ENCODE peak calls at places on chromosome 19, in six cellular contexts. Q is HFFc6, T is Peyer's patch, I is H9, X is MCF 10A, W is pancreas. Y is an unnamed sample.

GRCh38 chr19:32637480-32637879 is 37.5 kb downstream of the ANKRD27 start:
- DNase-seq in I (no peak), Q (no peak), W (no peak), T (no peak), X (no peak), Y (no peak)

GRCh38 chr19:53553865-53554791 is 16.2 kb downstream of the ZNF331 start:
- DNase-seq in T (peak; percentile 80), I (no peak), W (peak; percentile 83), Q (peak; percentile 72), X (peak; percentile 80), Y (peak; percentile 82)

GRCh38 chr19:14540741-14541525 is 11.5 kb downstream of the TECR start:
- DNase-seq in Q (no peak), W (no peak), I (no peak), T (no peak), X (no peak), Y (no peak)

GRCh38 chr19:4284176-4284958 is 5.3 kb downstream of the SHD start:
- DNase-seq in W (no peak), T (peak; percentile 90), I (peak; percentile 94), X (peak; percentile 51), Q (no peak), Y (no peak)

GRCh38 chr19:12938536-12939291 is at the start of gene CALR:
- DNase-seq in I (no peak), X (no peak), W (no peak), T (no peak), Q (no peak), Y (no peak)

GRCh38 chr19:55452381-55453325 is 8.8 kb downstream of the ISOC2 start:
- DNase-seq in Q (peak; percentile 26), I (peak; percentile 93), T (peak; percentile 67), X (peak; percentile 71), W (no peak), Y (no peak)

GRCh38 chr19:58520257-58520599 is 618 bp upstream of the ZBTB45 start:
- DNase-seq in Q (no peak), I (no peak), W (no peak), T (no peak), X (no peak), Y (no peak)

GRCh38 chr19:33266971-33267484 is 35.3 kb downstream of the CEBPA start:
- DNase-seq in Q (no peak), X (no peak), W (no peak), T (no peak), I (no peak), Y (no peak)

GRCh38 chr19:14629557-14629956 is 45.1 kb downstream of the ADGRE3 start:
- DNase-seq in T (no peak), X (no peak), W (no peak), Q (no peak), I (no peak), Y (no peak)

GRCh38 chr19:10654610-10655456 is 687 bp downstream of the ILF3 start:
- DNase-seq in W (peak; percentile 67), X (peak; percentile 45), Q (no peak), I (peak; percentile 85), T (peak; percentile 61), Y (no peak)

GRCh38 chr19:19171821-19172532 is 1.9 kb upstream of the MEF2B start:
- DNase-seq in Q (no peak), X (peak; percentile 48), W (no peak), I (no peak), T (no peak), Y (no peak)

GRCh38 chr19:20359933-20360720 is 193.1 kb downstream of the ZNF486 start:
- DNase-seq in T (no peak), I (peak; percentile 64), W (peak; percentile 36), Q (no peak), X (no peak), Y (no peak)

GRCh38 chr19:56595548-56595899 is 422 bp downstream of the ZNF71 start:
- DNase-seq in W (no peak), Q (peak; percentile 11), T (no peak), X (no peak), I (no peak), Y (no peak)

GRCh38 chr19:12092065-12092867 is 27.7 kb downstream of the ZNF844 start:
- DNase-seq in W (peak; percentile 86), I (peak; percentile 94), Q (peak; percentile 84), X (no peak), T (peak; percentile 80), Y (peak; percentile 43)

GRCh38 chr19:44061038-44061437 is 9.2 kb downstream of the ZNF223 start:
- DNase-seq in I (no peak), Q (no peak), W (no peak), X (no peak), T (no peak), Y (no peak)

GRCh38 chr19:49889687-49890348 is 6.9 kb downstream of the IL4I1 start:
- DNase-seq in Q (no peak), I (peak; percentile 93), T (peak; percentile 82), W (peak; percentile 38), X (no peak), Y (no peak)

GRCh38 chr19:43495082-43495481 is 9.5 kb downstream of the PHLDB3 start:
- DNase-seq in Q (no peak), I (no peak), T (no peak), W (no peak), X (no peak), Y (no peak)

GRCh38 chr19:30113182-30113581 is 171.1 kb downstream of the URI1 start:
- DNase-seq in T (no peak), X (no peak), I (no peak), Q (no peak), W (no peak), Y (no peak)

GRCh38 chr19:50266896-50267295 is 62.3 kb downstream of the KCNC3 start:
- DNase-seq in I (peak; percentile 97), Q (no peak), X (no peak), T (peak; percentile 77), W (no peak), Y (no peak)

GRCh38 chr19:31338069-31338767 is 11.0 kb downstream of the TSHZ3 start:
- DNase-seq in W (no peak), X (no peak), I (peak; percentile 87), Q (peak; percentile 49), T (no peak), Y (no peak)

GRCh38 chr19:12788682-12789097 is 2.6 kb upstream of the JUNB start:
- DNase-seq in T (peak; percentile 90), X (peak; percentile 88), I (peak; percentile 59), W (peak; percentile 89), Q (no peak), Y (peak; percentile 67)

GRCh38 chr19:47004012-47004465 is 15.6 kb upstream of the NPAS1 start:
- DNase-seq in X (no peak), Q (no peak), I (peak; percentile 27), W (no peak), T (no peak), Y (no peak)

GRCh38 chr19:38932425-38933179 is 1.9 kb downstream of the MRPS12 start:
- DNase-seq in I (peak; percentile 54), Q (no peak), W (no peak), X (peak; percentile 30), T (no peak), Y (no peak)
- TF ChIP-seq CTCF in I (peak; percentile 65), Q (peak; percentile 72), W (no peak), X (peak; percentile 27), T (peak; percentile 31), Y (no peak)

GRCh38 chr19:17424743-17425365 is 5.0 kb downstream of the MVB12A start:
- DNase-seq in I (peak; percentile 90), X (peak; percentile 23), W (no peak), T (peak; percentile 53), Q (no peak), Y (no peak)
- TF ChIP-seq CTCF in I (peak; percentile 68), X (peak; percentile 8), W (no peak), T (peak; percentile 35), Q (peak; percentile 58), Y (no peak)

DNA sequence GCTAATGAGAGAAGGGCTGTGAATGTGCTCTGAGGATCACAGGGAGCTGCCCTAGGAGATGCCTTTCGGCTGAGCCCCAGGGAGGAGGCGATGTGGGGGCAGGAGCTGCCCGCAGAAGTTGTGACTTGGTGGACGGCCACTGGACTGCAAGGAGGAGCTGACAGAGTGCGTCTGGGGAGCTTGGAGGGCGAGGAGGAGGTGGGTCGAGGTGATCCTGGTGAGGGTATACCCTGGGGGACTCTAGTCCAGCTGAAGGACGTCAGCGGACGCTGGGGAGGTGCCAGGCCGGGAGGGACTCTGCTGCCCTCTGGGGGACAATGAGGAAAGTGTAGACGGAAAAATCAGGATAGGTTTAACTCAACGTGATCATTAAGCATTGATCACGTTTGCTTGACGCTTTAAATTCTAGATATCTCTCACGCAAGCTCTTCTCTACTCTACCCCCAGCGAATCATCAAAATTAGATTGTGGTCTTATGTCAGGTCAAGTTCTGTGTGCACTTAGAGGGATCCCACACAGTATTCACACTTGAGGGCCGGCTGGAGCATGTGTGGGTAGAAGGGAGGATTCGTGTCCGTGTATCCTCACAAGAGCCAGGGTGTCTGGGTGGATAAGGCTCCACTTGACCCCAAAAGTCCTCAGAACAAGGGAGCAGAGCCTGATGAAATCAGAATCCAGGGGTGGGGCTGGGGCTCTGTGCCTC is 3.3 kb upstream of the CEACAM7 start:
- DNase-seq in W (no peak), X (peak; percentile 40), I (peak; percentile 61), T (peak; percentile 52), Q (no peak), Y (no peak)
- TF ChIP-seq CTCF in W (peak; percentile 62), X (peak; percentile 46), I (peak; percentile 38), T (peak; percentile 59), Q (peak; percentile 75), Y (no peak)

DNA sequence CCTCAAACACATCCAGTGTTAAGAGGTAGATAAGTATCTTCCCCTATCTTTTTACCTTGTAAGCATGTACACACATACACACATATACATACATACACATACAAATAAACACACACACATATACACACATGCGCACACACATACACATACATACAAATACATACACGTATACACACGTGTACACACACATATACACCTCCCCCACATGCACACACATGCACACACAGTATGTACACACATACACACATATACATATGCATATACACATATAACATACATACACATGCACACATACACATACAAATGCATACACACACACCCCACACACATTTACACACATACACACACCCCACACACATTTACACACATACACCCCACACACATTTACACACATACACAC is 24.1 kb downstream of the ADGRE1 start:
- DNase-seq in I (no peak), X (no peak), T (no peak), Q (no peak), W (no peak), Y (no peak)
- TF ChIP-seq CTCF in I (no peak), X (no peak), T (no peak), Q (no peak), W (no peak), Y (no peak)

DNA sequence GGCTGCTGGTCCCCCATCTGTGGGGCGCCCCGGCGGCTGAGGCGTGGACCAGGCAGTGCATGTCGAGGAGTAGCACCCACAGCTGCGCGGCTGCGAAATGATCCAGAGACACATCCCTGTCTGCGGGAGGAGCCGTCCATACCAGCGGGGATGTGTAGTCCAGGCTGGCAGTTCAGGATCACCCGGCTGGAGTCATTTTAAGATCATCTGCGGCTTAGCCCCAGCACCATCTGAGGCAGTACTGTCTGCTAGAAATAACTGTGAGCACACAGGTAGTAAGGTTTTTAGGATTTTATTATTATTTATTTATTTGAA is 3.1 kb downstream of the ADAT3 start:
- DNase-seq in Q (no peak), W (no peak), X (no peak), I (no peak), T (no peak), Y (no peak)
- TF ChIP-seq CTCF in Q (no peak), W (no peak), X (no peak), I (no peak), T (no peak), Y (no peak)

Y was measured in activated B cell treated with CpG ODN at 0.5 μM for 24 hours.